ENCODE peak calls at places on chromosomes 1 and 21, in four cellular contexts. O is GM12878, B is SK-N-SH, C is H1. Q is an unnamed sample.

GRCh38 chr1:113389953-113390834 is at the start of gene MAGI3:
- DNase-seq in O (peak), B (peak), C (peak), Q (peak)

GRCh38 chr1:206841609-206842323 is 23.7 kb upstream of the IL20 start:
- DNase-seq in O (no peak), B (peak), C (no peak), Q (no peak)

GRCh38 chr1:167103236-167103894 is 9.5 kb downstream of the STYXL2 start:
- DNase-seq in O (no peak), B (no peak), C (no peak), Q (no peak)

GRCh38 chr1:62208970-62209369 is 14.3 kb downstream of the L1TD1 start:
- DNase-seq in O (no peak), B (no peak), C (no peak), Q (no peak)

GRCh38 chr1:225825078-225825477 is 15.2 kb downstream of the EPHX1 start:
- DNase-seq in O (no peak), B (no peak), C (no peak), Q (peak)

GRCh38 chr1:97006044-97006676 is 284.6 kb downstream of the PTBP2 start:
- DNase-seq in O (peak), B (no peak), C (no peak), Q (no peak)

GRCh38 chr1:2595261-2595811 is 8.8 kb downstream of the PRXL2B start:
- DNase-seq in O (no peak), B (peak), C (no peak), Q (no peak)

GRCh38 chr1:32772281-32773017 is 44.7 kb downstream of the YARS1 start:
- DNase-seq in O (no peak), B (no peak), C (no peak), Q (no peak)

GRCh38 chr1:148160421-148161251 is 8.6 kb upstream of the NBPF11 start:
- DNase-seq in O (no peak), B (peak), C (no peak), Q (no peak)

GRCh38 chr1:99265124-99265523 is 832 bp downstream of the PLPPR4 start:
- DNase-seq in O (no peak), B (no peak), C (no peak), Q (no peak)

GRCh38 chr1:155309423-155310021 is 856 bp downstream of the FDPS start:
- DNase-seq in O (no peak), B (peak), C (no peak), Q (no peak)

GRCh38 chr1:26302733-26303405 is 3.6 kb downstream of the UBXN11 start:
- DNase-seq in O (no peak), B (no peak), C (no peak), Q (no peak)

GRCh38 chr1:114110011-114110410 is 43.7 kb downstream of the SYT6 start:
- DNase-seq in O (no peak), B (no peak), C (no peak), Q (no peak)

GRCh38 chr1:153466908-153467307 is 6.5 kb upstream of the S100A7 start:
- DNase-seq in O (no peak), B (no peak), C (no peak), Q (no peak)

GRCh38 chr1:60848583-60849188 is 233.7 kb upstream of the NFIA start:
- DNase-seq in O (no peak), B (no peak), C (peak), Q (no peak)

GRCh38 chr1:54588377-54588776 is 34.9 kb downstream of the FAM151A start:
- DNase-seq in O (no peak), B (no peak), C (no peak), Q (no peak)

GRCh38 chr21:45335761-45336534 is 48.3 kb upstream of the POFUT2 start:
- DNase-seq in O (no peak), B (no peak), C (no peak), Q (no peak)

GRCh38 chr1:206713910-206714312 is 29.2 kb downstream of the MAPKAPK2 start:
- DNase-seq in O (no peak), B (no peak), C (no peak), Q (no peak)

GRCh38 chr1:193312432-193312831 is 126.0 kb upstream of the B3GALT2 start:
- DNase-seq in O (no peak), B (no peak), C (no peak), Q (no peak)

GRCh38 chr1:209569445-209570207 is 13.9 kb upstream of the CAMK1G start:
- DNase-seq in O (peak), B (peak), C (peak), Q (peak)

GRCh38 chr1:40130892-40131291 is 30.3 kb upstream of the RLF start:
- DNase-seq in O (no peak), B (no peak), C (no peak), Q (no peak)

GRCh38 chr1:51915958-51916357 is 37.4 kb upstream of the NRDC start:
- DNase-seq in O (no peak), B (no peak), C (no peak), Q (no peak)

GRCh38 chr1:229058111-229058551 is 212.8 kb upstream of the RAB4A start:
- DNase-seq in O (no peak), B (peak), C (no peak), Q (no peak)

GRCh38 chr21:39060485-39061099 is 122.7 kb downstream of the PSMG1 start:
- DNase-seq in O (no peak), B (no peak), C (no peak), Q (no peak)

GRCh38 chr1:13675222-13675621 is 24.8 kb upstream of the PRDM2 start:
- DNase-seq in O (no peak), B (no peak), C (no peak), Q (no peak)

GRCh38 chr21:44444286-44444931 is 10.9 kb upstream of the LRRC3 start:
- DNase-seq in O (no peak), B (no peak), C (no peak), Q (peak)

GRCh38 chr1:230087034-230087721 is 20.1 kb downstream of the GALNT2 start:
- DNase-seq in O (no peak), B (no peak), C (no peak), Q (no peak)

GRCh38 chr1:59699227-59699847 is 115.4 kb upstream of the HOOK1 start:
- DNase-seq in O (no peak), B (peak), C (no peak), Q (peak)

GRCh38 chr1:66712819-66713218 is 39.4 kb upstream of the DYNLT5 start:
- DNase-seq in O (no peak), B (no peak), C (no peak), Q (no peak)

GRCh38 chr1:43358121-43358745 is 548 bp upstream of the CDC20 start:
- DNase-seq in O (peak), B (peak), C (no peak), Q (no peak)

GRCh38 chr21:46194374-46195334 is 10.4 kb upstream of the SPATC1L start:
- DNase-seq in O (no peak), B (peak), C (no peak), Q (no peak)

GRCh38 chr1:151370211-151370911 is 2.1 kb downstream of the SELENBP1 start:
- DNase-seq in O (no peak), B (no peak), C (no peak), Q (no peak)

GRCh38 chr1:21217812-21218596 is 41.3 kb upstream of the EIF4G3 start:
- DNase-seq in O (no peak), B (peak), C (no peak), Q (peak)

GRCh38 chr1:35573198-35573775 is at the start of gene TFAP2E:
- DNase-seq in O (no peak), B (peak), C (no peak), Q (no peak)

GRCh38 chr1:248788327-248788726 is 32.8 kb upstream of the LYPD8 start:
- DNase-seq in O (no peak), B (no peak), C (no peak), Q (no peak)

GRCh38 chr1:224264321-224264720 is 65.7 kb downstream of the NVL start:
- DNase-seq in O (no peak), B (no peak), C (no peak), Q (no peak)

GRCh38 chr1:224259986-224260385 is 70.0 kb downstream of the NVL start:
- DNase-seq in O (no peak), B (no peak), C (no peak), Q (no peak)

GRCh38 chr1:224258351-224258750 is 71.6 kb downstream of the NVL start:
- DNase-seq in O (no peak), B (no peak), C (no peak), Q (no peak)

GRCh38 chr1:224266105-224266935 is 63.7 kb downstream of the NVL start:
- DNase-seq in O (peak), B (no peak), C (no peak), Q (no peak)

DNA sequence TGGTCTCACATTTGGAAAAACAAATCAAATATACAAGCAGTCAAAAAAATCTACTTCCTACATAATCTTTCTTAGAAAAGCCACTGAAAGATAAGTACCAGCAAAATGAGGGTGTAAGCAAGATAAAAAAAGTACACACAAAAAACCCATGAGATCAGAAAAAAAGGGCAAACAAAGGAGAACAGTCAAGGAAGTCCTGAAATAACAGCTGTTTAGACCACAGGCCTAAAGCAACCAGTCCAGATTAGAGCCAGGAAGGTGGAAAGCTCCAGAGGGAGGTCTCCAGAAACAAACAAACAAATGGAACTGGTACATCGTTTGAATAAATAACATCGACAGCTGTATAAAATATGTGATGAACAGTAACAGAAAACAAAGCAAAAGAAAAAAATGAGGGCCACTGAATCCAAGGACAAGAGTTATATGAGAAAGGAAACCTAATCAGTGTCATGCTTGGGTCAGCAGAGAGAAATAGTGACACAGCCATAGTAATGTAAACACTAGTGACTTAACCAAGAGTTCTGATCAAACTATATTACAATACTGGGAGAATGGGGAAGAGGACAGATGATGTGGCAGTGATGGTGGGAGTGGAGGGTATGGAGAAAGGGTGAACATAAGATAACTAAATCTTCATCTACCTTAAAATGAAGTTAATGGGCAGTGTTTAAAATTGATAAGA is 67.5 kb downstream of the NVL start:
- DNase-seq in O (no peak), B (no peak), C (no peak), Q (no peak)
- TF ChIP-seq USF2 in O (no peak), B (no peak), C (no peak), Q (no peak)

GRCh38 chr1:157325220-157325619 is 187.0 kb upstream of the ETV3 start:
- DNase-seq in O (no peak), B (no peak), C (no peak), Q (no peak)

GRCh38 chr1:157314408-157314807 is 176.2 kb upstream of the ETV3 start:
- DNase-seq in O (no peak), B (no peak), C (no peak), Q (no peak)

GRCh38 chr1:157315544-157315943 is 177.3 kb upstream of the ETV3 start:
- DNase-seq in O (no peak), B (no peak), C (no peak), Q (no peak)

DNA sequence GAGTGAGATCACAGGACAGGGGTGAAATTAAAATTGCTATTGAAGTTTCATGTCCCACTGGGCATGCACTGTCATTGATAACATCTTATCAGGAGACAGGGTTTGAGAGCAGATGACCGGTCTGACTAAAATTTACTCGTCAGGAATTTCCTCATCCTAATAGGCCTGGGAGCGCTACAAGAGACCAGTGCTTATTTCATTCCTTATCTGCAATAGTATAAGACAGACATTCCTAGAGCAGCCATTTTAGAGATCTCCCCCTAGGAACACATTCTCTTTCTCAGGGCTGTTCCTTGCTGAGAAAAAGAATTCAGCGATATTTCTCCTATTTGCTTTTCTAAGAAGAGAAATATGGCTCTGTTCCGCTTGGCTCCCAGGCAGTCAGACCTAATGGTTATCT is 181.4 kb upstream of the ETV3 start:
- DNase-seq in O (no peak), B (no peak), C (no peak), Q (no peak)
- TF ChIP-seq TCF12 in O (no peak), B (no peak), C (no peak), Q (no peak)

GRCh38 chr1:162186406-162186805 is 116.9 kb downstream of the NOS1AP start:
- DNase-seq in O (no peak), B (no peak), C (no peak), Q (no peak)

GRCh38 chr1:162185299-162185698 is 115.8 kb downstream of the NOS1AP start:
- DNase-seq in O (no peak), B (no peak), C (no peak), Q (no peak)

GRCh38 chr1:162189345-162189744 is 119.9 kb downstream of the NOS1AP start:
- DNase-seq in O (no peak), B (no peak), C (no peak), Q (no peak)

GRCh38 chr1:162191396-162192322 is 122.2 kb downstream of the NOS1AP start:
- DNase-seq in O (no peak), B (no peak), C (no peak), Q (no peak)

GRCh38 chr1:162187676-162188075 is 118.2 kb downstream of the NOS1AP start:
- DNase-seq in O (no peak), B (no peak), C (no peak), Q (no peak)
- TF ChIP-seq USF2 in O (no peak), B (no peak), C (no peak), Q (no peak)

DNA sequence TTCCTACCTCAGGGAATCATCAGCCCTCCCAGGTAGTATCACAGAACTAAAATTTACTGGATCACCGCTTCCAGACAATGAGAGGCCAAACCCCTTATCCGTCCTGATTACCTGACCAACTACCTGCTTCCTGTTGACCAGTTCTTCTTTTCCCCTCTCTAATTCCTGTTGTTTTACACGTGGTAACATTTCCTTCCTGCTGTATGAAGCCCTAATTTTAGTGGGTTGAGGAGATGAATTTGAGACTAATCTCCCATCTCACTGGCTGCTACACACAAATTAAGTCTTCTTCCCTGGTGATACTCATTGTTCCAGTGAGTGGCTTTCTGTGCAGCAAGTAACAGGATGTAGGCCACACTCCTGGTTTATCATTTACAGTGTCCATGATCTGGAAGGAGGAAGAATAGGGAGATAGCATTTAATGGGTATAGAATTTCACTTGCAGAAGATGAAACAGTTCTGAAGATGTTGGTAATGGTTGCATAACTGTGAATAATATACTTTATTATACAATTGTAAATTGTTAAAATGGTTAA is 2112.9 kb downstream of the NCAM2 start:
- DNase-seq in O (no peak), B (no peak), C (no peak), Q (no peak)
- TF ChIP-seq TCF12 in O (no peak), B (no peak), C (no peak), Q (no peak)

DNA sequence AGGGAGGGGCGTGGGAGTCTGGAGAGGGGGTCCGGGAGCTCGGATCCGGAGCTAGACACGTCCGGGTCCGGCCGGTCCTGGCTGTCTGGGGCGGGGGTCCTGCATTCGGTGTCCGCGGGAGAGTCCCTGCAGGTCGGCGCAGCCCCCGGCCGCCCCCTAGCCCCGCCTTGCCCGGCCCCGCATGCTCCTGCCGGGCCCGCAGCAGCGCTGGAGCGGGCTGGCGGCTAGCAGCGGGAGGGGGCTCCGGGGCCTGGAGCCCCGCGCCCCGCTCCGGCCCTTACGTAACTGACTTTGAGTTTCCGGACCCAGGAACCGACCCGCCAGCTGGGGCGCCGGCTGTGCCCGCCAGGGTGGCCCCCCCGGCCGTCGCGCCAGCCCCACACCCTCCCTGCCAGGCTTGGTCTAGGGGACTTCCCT is 26.9 kb upstream of the EPB41 start:
- DNase-seq in O (no peak), B (peak), C (no peak), Q (no peak)
- TF ChIP-seq USF2 in O (no peak), B (no peak), C (no peak), Q (no peak)

DNA sequence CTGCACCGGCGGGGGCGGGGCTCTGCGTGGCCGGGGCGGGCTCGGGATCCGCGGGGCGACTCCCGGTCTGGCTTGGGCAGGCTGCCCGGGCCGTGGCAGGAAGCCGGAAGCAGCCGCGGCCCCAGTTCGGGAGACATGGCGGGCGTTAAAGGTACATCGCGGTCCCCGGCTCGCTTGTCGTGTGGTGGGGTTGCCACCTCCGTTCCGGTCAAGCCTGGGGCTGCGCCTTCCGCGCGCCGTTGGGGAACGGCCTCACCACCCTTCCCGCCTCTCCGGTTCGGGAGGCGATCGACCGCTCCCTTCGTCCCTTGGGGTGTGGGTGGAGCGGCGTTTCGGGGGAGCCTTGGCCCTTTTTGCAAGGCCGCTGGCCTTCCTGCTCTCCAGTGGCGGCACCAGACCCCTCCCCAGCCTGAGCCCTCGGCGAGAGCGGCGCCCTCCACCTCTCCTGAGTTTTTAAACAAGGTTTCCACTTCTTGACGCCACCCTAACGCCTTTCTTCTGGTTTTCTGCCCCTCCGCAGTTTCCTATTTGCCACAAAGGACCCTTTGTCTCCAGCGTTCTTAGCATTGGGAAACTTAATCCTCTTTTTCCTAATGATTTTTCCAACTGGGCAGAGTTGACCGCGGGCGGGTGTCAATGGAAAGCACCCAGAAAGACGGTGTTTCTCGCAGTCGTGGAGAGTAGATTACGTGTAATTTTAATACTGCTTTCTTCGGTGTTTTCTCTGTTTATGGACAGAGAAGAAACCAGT is at the start of the genes LEPR and LEPROT:
- DNase-seq in O (no peak), B (no peak), C (no peak), Q (peak)
- TF ChIP-seq TCF12 in O (no peak), B (no peak), C (no peak), Q (peak)

Q was measured in HepG2.